ENCODE peak calls at places on chromosomes 1 and 21, in six cellular contexts. B is tibial nerve, E is body of pancreas, T is ascending aorta, M is aorta, Y is psoas muscle. N is an unnamed sample.

GRCh38 chr1:63630666-63631065 is 37.5 kb downstream of the PGM1 start:
- DNase-seq in T (no peak), B (no peak), Y (no peak), M (no peak), E (no peak), N (no peak)

GRCh38 chr1:33477451-33477850 is 5.0 kb downstream of the ZSCAN20 start:
- DNase-seq in T (no peak), M (no peak), Y (no peak), E (no peak), B (no peak), N (no peak)

GRCh38 chr1:15350551-15351200 is 59.0 kb upstream of the EFHD2 start:
- DNase-seq in T (no peak), E (no peak), B (no peak), M (no peak), Y (no peak), N (no peak)

GRCh38 chr1:25212725-25213124 is 19.6 kb downstream of the SYF2 start:
- DNase-seq in Y (no peak), T (no peak), B (no peak), M (no peak), E (no peak), N (no peak)

GRCh38 chr21:37916795-37917142 is 512 bp upstream of the KCNJ6 start:
- DNase-seq in T (no peak), B (no peak), E (no peak), Y (no peak), M (no peak), N (no peak)

GRCh38 chr1:204171751-204172178 is 5.6 kb upstream of the REN start:
- DNase-seq in T (no peak), M (no peak), B (no peak), E (no peak), Y (no peak), N (no peak)

GRCh38 chr1:18653922-18654321 is 23.3 kb downstream of the PAX7 start:
- DNase-seq in B (no peak), E (no peak), M (no peak), T (no peak), Y (no peak), N (no peak)

GRCh38 chr1:110370827-110371226 is 20.0 kb downstream of the SLC16A4 start:
- DNase-seq in M (no peak), T (no peak), E (no peak), B (no peak), Y (no peak), N (no peak)

GRCh38 chr1:47333578-47333921 is at the start of gene CMPK1:
- DNase-seq in E (peak), T (peak), B (peak), Y (peak), M (peak), N (peak)

GRCh38 chr1:248840946-248841345 is 2.9 kb downstream of the ZNF672 start:
- DNase-seq in T (peak), E (no peak), B (no peak), M (no peak), Y (no peak), N (no peak)

GRCh38 chr1:69567847-69568434 is at the start of gene LRRC7:
- DNase-seq in E (peak), B (no peak), M (peak), Y (no peak), T (no peak), N (peak)

GRCh38 chr1:58340156-58340555 is 206.4 kb downstream of the OMA1 start:
- DNase-seq in T (no peak), M (no peak), Y (no peak), B (no peak), E (no peak), N (no peak)

GRCh38 chr1:117930484-117930883 is 945 bp downstream of the WDR3 start:
- DNase-seq in T (no peak), B (no peak), E (no peak), M (no peak), Y (no peak), N (no peak)

GRCh38 chr1:231867607-231868006 is 241.0 kb downstream of the DISC1 start:
- DNase-seq in B (no peak), E (no peak), T (no peak), Y (no peak), M (no peak), N (no peak)

GRCh38 chr1:154698320-154699096 is 90.5 kb upstream of the ADAR start:
- DNase-seq in M (no peak), B (no peak), T (no peak), E (peak), Y (no peak), N (no peak)

GRCh38 chr21:45073301-45074047 is 906 bp upstream of the ADARB1 start:
- DNase-seq in Y (no peak), T (peak), M (peak), B (no peak), E (peak), N (no peak)

DNA sequence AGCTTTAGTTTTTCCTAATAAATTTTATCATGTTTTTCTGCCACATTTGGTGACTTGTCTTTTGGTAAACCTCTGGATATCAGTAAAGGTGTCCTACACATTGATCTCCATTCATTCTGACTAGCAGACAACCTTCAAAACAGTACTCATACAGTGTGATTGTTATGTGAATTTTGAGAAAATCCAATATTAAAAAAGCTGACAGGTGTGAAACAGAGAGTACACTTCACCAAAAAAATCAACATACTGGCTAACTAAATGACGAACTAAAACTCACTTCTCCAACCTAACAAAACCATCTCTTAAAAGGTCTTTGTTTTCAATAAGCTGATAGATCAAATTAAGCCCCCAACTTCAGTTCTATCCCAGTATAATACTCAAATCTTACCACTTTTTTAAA is 1.5 kb downstream of the FRRS1 start:
- DNase-seq in E (no peak), Y (no peak), M (no peak), B (no peak), T (no peak), N (no peak)
- H3K4me3 ChIP-seq in E (no peak), Y (peak), M (no peak), B (no peak), T (no peak), N (peak)

GRCh38 chr1:218380125-218380977 is 35.2 kb downstream of the TGFB2 start:
- DNase-seq in Y (no peak), T (no peak), M (no peak), B (no peak), E (peak), N (no peak)
- H3K4me3 ChIP-seq in Y (no peak), T (no peak), M (no peak), B (no peak), E (no peak), N (no peak)

GRCh38 chr21:34914239-34914638 is 134.9 kb downstream of the RUNX1 start:
- DNase-seq in B (no peak), E (no peak), M (no peak), Y (no peak), T (no peak), N (no peak)

GRCh38 chr21:34913786-34914185 is 135.3 kb downstream of the RUNX1 start:
- DNase-seq in E (no peak), M (no peak), T (no peak), Y (no peak), B (no peak), N (no peak)

GRCh38 chr21:34912022-34912933 is 136.8 kb downstream of the RUNX1 start:
- DNase-seq in M (no peak), E (no peak), B (no peak), Y (no peak), T (no peak), N (no peak)

GRCh38 chr21:34916446-34916845 is 132.7 kb downstream of the RUNX1 start:
- DNase-seq in E (no peak), Y (no peak), B (no peak), T (no peak), M (no peak), N (no peak)

DNA sequence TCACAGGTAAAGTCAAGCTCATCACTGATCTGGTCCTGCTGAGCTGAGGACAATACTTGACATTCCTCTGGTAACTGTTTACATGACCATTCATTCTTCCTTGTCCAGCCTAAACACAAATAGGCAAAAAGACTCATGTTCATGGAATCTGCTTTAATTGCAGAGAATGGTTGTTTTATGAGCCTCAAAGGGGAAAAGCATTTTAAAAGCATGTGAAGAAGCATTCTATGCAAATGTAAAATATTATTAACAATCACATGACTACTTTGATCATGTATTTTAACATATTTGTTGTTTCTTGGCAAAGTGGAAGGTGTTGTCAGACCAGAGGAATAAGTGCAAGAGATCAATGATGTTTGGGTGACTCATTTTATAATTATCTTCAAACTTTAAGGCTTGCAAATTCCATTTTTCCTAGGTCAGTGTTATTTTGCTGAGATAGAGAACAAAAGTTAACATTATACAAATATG is 133.7 kb downstream of the RUNX1 start:
- DNase-seq in E (no peak), T (no peak), Y (no peak), M (no peak), B (no peak), N (no peak)
- H3K4me3 ChIP-seq in E (no peak), T (no peak), Y (no peak), M (no peak), B (no peak), N (no peak)

GRCh38 chr1:113946112-113946511 is 17.0 kb downstream of the HIPK1 start:
- DNase-seq in T (no peak), B (no peak), Y (no peak), M (no peak), E (no peak), N (no peak)

GRCh38 chr1:113945329-113945728 is 16.2 kb downstream of the HIPK1 start:
- DNase-seq in T (no peak), E (no peak), Y (no peak), B (no peak), M (no peak), N (no peak)

GRCh38 chr1:113949007-113949406 is 19.9 kb downstream of the HIPK1 start:
- DNase-seq in M (no peak), B (no peak), E (peak), Y (no peak), T (no peak), N (no peak)

GRCh38 chr1:113946668-113947387 is 17.7 kb downstream of the HIPK1 start:
- DNase-seq in B (no peak), T (no peak), E (no peak), Y (no peak), M (no peak), N (no peak)

DNA sequence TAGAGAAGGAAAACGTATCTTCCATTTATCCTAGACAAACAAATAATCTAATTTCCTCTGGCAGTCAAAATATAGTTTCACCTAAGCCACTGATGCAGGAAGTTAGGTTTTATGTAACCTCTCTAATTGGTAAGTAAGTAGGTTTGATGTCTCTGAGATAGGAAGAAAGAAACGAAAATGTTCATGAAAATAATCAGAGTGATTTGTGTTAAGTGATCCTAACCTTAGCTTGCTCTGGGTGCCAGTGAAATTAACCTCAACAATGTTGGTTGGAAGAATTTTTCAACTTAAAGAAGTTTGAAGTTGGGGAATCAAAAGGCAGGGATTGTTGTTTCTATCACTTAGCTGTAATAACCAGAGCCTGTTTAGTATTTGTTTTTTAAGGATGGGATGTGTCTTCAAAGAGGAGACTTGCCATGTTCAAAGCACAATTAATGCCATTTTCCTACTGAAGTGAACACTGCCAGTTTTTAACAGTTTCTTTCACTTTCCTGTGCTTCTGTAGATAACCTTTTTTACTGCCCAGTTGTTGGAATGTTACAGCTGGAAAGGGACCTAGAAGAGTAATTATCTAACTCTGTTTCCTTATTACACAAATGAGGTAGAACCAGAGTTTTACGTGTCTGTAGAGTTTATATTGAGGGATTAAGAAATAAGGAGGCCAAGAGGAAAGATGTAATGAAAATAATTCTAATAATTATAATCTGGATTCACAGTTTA is 18.4 kb downstream of the HIPK1 start:
- DNase-seq in Y (no peak), B (no peak), T (no peak), M (no peak), E (no peak), N (no peak)
- H3K4me3 ChIP-seq in Y (peak), B (no peak), T (no peak), M (no peak), E (no peak), N (no peak)

DNA sequence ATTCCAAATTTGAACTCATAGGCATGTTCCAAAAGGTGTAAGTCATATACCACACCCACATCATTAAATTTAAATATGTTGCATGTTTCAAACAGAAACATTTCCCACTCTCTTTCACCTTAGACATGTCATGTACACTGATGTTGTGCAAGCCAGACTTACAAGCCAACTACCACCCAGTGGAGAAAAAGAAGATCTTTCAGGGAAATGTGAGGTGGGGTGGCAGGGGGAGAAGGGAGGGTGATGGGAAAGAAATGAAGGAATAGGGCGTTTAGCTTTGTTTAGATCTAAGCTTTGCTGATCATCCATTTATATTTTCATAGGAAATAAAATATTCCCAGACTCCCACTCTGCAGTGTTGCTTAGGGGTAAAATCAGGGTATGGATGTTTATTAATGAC is 1.6 kb downstream of the NEGR1 start:
- DNase-seq in T (no peak), Y (no peak), M (no peak), E (no peak), B (no peak), N (no peak)
- H3K4me3 ChIP-seq in T (peak), Y (peak), M (peak), E (no peak), B (peak), N (peak)

DNA sequence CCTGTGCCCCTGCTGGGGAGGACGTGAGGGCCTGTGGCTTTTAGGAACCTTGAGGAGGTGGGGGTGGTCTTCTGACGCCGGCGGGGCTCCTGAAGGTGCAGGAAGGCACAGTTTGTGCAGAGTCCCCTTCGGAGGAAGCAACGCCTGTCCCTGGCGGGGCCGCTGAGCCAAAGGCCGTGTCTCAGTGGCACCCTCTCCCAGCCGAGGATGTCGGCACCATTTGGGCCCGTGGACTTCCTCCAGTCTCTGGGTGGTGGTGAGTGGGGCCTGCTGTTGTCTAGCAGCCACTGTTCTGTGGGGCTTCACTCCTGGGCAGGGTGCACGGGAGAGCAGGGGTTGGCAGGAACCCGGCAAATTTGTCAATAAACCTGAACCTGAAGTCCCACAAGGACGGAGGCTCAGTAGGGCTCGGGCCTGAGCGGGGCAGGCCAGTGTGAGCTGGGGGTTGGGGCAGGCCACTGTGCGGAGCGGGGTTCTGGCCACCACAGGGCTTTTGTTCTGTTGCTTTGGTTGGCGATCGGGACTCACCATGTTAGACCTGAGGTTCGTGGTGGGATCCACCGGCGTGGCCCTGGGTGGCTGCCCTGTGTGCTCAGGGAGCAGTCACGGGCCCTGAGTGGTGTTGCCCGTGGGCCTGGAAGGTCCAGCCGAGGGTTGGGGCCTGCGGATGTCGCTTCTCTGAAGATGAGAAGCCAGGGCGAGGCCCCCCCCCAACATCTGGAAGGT is 64.8 kb downstream of the SKI start:
- DNase-seq in B (no peak), E (no peak), M (no peak), Y (no peak), T (no peak), N (no peak)
- H3K4me3 ChIP-seq in B (no peak), E (no peak), M (no peak), Y (no peak), T (no peak), N (no peak)

DNA sequence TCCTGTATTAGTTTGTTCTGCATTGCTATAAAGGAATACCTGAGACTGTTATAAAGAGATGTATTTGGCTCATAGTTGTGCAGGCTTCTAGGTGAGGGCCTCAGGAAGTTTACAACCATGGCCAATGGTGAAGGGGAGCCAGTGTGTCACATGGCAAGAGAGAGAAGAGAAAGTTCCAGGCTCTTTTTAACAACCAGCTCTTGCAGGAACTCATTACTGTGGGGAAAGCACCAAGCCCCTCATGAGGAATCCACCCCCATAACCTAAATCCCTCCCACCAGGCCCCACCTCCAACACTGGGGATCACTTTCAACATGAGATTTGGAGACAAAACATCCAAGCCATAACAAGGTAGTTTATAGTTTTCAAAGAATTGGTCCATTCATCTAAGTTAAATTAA is 5.0 kb upstream of the MEAF6 start:
- DNase-seq in E (no peak), Y (no peak), M (no peak), B (no peak), T (no peak), N (no peak)
- H3K4me3 ChIP-seq in E (no peak), Y (no peak), M (no peak), B (no peak), T (no peak), N (no peak)

GRCh38 chr1:182195733-182196132 is 134.2 kb upstream of the ZNF648 start:
- DNase-seq in M (no peak), T (no peak), Y (no peak), B (no peak), E (no peak), N (no peak)

GRCh38 chr1:182198006-182198605 is 136.6 kb upstream of the ZNF648 start:
- DNase-seq in Y (peak), E (no peak), T (no peak), M (no peak), B (no peak), N (no peak)

GRCh38 chr1:182197555-182197954 is 136.0 kb upstream of the ZNF648 start:
- DNase-seq in E (no peak), B (no peak), Y (peak), T (peak), M (no peak), N (no peak)

GRCh38 chr1:182193908-182194550 is 132.5 kb upstream of the ZNF648 start:
- DNase-seq in B (peak), T (peak), Y (peak), M (no peak), E (no peak), N (no peak)

DNA sequence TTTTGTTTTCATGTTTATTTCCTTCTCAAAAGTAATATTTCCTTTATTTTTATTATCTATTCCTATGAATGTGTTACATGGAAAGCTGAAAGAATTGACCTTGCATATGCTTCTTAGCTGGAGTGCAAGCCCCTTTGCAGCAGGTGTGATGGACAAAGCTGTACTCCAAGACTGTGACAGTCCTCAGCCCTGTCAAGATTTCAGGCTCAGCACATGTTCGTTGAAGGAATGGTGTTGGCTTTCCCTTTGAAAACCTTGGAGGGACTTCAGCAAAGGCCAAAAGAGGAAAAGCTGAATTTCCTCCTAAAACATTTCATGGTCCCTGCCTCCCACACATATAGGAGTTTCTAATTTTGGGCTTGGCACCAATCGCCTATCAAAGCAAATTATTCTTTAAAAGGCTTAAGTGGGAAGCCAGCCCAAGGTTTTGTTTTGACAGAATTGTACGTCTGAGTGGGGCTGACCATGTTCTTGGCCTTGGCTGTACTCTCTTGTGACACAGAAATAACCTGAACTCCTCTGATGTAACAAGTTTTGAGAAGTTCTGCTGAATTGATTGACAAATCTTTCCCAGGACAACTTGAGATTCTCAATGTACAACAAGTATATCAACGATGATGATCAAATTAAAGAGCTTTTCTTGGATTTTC is 135.5 kb upstream of the ZNF648 start:
- DNase-seq in E (no peak), B (no peak), T (peak), Y (no peak), M (no peak), N (no peak)
- H3K4me3 ChIP-seq in E (no peak), B (no peak), T (no peak), Y (peak), M (no peak), N (no peak)

N was measured in left ventricle myocardium inferior.